ENCODE peak calls at places on chromosomes 3 and 15, in ten cellular contexts. Y is spleen; W is SK-N-DZ; G is CD4-positive, alpha-beta memory T cell; P is cardiac fibroblast; Q is adrenal gland; J is activated T-cell treated with anti-CD3 and anti-CD28 coated beads, Interleukin-2, amount 50 U/mL, for 72 hours; O is iPS-NIHi11; A is lower lobe of right lung; L is EL. X is an unnamed sample.

GRCh38 chr3:125585595-125586223 is 9.6 kb downstream of the OSBPL11 start:
- DNase-seq in Y (no peak), W (peak), G (peak), P (peak), Q (peak), J (peak), O (peak), A (no peak), L (peak), X (peak)

GRCh38 chr3:183108002-183108449 is 8.7 kb upstream of the MCCC1 start:
- DNase-seq in Y (no peak), W (peak), G (no peak), P (peak), Q (no peak), J (no peak), O (no peak), A (no peak), L (peak), X (no peak)

GRCh38 chr15:92104069-92104468 is 250.6 kb downstream of the SLCO3A1 start:
- DNase-seq in Y (no peak), W (no peak), G (no peak), P (no peak), Q (no peak), J (no peak), O (no peak), A (no peak), L (no peak), X (no peak)

GRCh38 chr15:92157666-92158298 is 235.9 kb upstream of the ST8SIA2 start:
- DNase-seq in Y (no peak), W (no peak), G (no peak), P (no peak), Q (no peak), J (no peak), O (no peak), A (no peak), L (no peak), X (no peak)

GRCh38 chr3:63940389-63940757 is 28.2 kb upstream of the SCAANT1 start:
- DNase-seq in Y (no peak), W (no peak), G (no peak), P (peak), Q (no peak), J (no peak), O (no peak), A (no peak), L (peak), X (no peak)

GRCh38 chr3:10370429-10370828 is 49.5 kb upstream of the SEC13 start:
- DNase-seq in Y (no peak), W (no peak), G (no peak), P (peak), Q (no peak), J (no peak), O (no peak), A (no peak), L (peak), X (no peak)

GRCh38 chr3:172096881-172097420 is 57.6 kb downstream of the FNDC3B start:
- DNase-seq in Y (no peak), W (no peak), G (no peak), P (peak), Q (no peak), J (no peak), O (no peak), A (no peak), L (peak), X (no peak)

GRCh38 chr3:107045791-107046190 is 331.4 kb upstream of the CCDC54 start:
- DNase-seq in Y (no peak), W (no peak), G (no peak), P (no peak), Q (no peak), J (no peak), O (no peak), A (no peak), L (no peak), X (no peak)

GRCh38 chr3:45092132-45093031 is 53.8 kb downstream of the CDCP1 start:
- DNase-seq in Y (no peak), W (no peak), G (no peak), P (peak), Q (no peak), J (no peak), O (no peak), A (no peak), L (peak), X (no peak)

GRCh38 chr15:90845201-90845949 is 23.0 kb upstream of the FURIN start:
- DNase-seq in Y (peak), W (no peak), G (no peak), P (peak), Q (no peak), J (peak), O (no peak), A (no peak), L (peak), X (no peak)

GRCh38 chr3:56622381-56622780 is 60.7 kb downstream of the TASOR start:
- DNase-seq in Y (no peak), W (no peak), G (no peak), P (no peak), Q (no peak), J (no peak), O (no peak), A (no peak), L (no peak), X (no peak)

GRCh38 chr15:39497759-39498565 is 82.9 kb upstream of the THBS1 start:
- DNase-seq in Y (no peak), W (no peak), G (no peak), P (no peak), Q (no peak), J (peak), O (no peak), A (no peak), L (no peak), X (no peak)

GRCh38 chr15:74400915-74401757 is 32.6 kb downstream of the SEMA7A start:
- DNase-seq in Y (no peak), W (no peak), G (no peak), P (no peak), Q (no peak), J (peak), O (no peak), A (no peak), L (no peak), X (no peak)

GRCh38 chr3:29345923-29346322 is 65.1 kb downstream of the RBMS3 start:
- DNase-seq in Y (no peak), W (no peak), G (no peak), P (no peak), Q (no peak), J (no peak), O (no peak), A (no peak), L (no peak), X (no peak)

GRCh38 chr3:72152551-72153476 is 367.9 kb upstream of the PROK2 start:
- DNase-seq in Y (no peak), W (peak), G (no peak), P (peak), Q (peak), J (no peak), O (no peak), A (peak), L (peak), X (no peak)

GRCh38 chr3:155086041-155086440 is 5.9 kb downstream of the MME start:
- DNase-seq in Y (no peak), W (no peak), G (no peak), P (no peak), Q (no peak), J (no peak), O (no peak), A (no peak), L (no peak), X (no peak)

GRCh38 chr3:177194319-177194718 is 3.0 kb downstream of the TBL1XR1 start:
- DNase-seq in Y (no peak), W (no peak), G (no peak), P (no peak), Q (no peak), J (no peak), O (no peak), A (no peak), L (no peak), X (no peak)

GRCh38 chr3:98766924-98767323 is 3.8 kb downstream of the ST3GAL6 start:
- DNase-seq in Y (no peak), W (no peak), G (no peak), P (no peak), Q (no peak), J (no peak), O (no peak), A (no peak), L (no peak), X (no peak)

GRCh38 chr3:88180398-88180999 is 30.7 kb downstream of the C3orf38 start:
- DNase-seq in Y (no peak), W (peak), G (peak), P (peak), Q (no peak), J (peak), O (peak), A (no peak), L (peak), X (peak)

GRCh38 chr3:67624078-67624477 is 30.3 kb downstream of the SUCLG2 start:
- DNase-seq in Y (no peak), W (no peak), G (no peak), P (no peak), Q (peak), J (no peak), O (no peak), A (no peak), L (no peak), X (no peak)

GRCh38 chr15:44101944-44102343 is 93.1 kb downstream of the FRMD5 start:
- DNase-seq in Y (no peak), W (no peak), G (no peak), P (peak), Q (no peak), J (no peak), O (no peak), A (no peak), L (peak), X (no peak)

GRCh38 chr3:22862111-22862510 is 341.0 kb upstream of the UBE2E2 start:
- DNase-seq in Y (no peak), W (no peak), G (no peak), P (no peak), Q (no peak), J (no peak), O (peak), A (no peak), L (no peak), X (no peak)

GRCh38 chr15:89090791-89091666 is 2.8 kb downstream of the ABHD2 start:
- DNase-seq in Y (peak), W (no peak), G (peak), P (peak), Q (peak), J (peak), O (no peak), A (peak), L (peak), X (peak)

X was measured in naive thymus-derived CD4-positive, alpha-beta T cell.